ENCODE peak calls at places on chromosomes 4 and X, in five cellular contexts. D is uterus; F is effector memory CD4-positive, alpha-beta T cell; J is CD8-positive, alpha-beta T cell; X is lung. Y is an unnamed sample.

GRCh38 chrX:12390301-12390700 is 252.0 kb downstream of the FRMPD4 start:
- DNase-seq in F (no peak), X (no peak), J (no peak), D (no peak), Y (no peak)

GRCh38 chr4:17236686-17237085 is 275.2 kb downstream of the QDPR start:
- DNase-seq in D (no peak), F (no peak), X (no peak), J (no peak), Y (no peak)

GRCh38 chr4:8297141-8297601 is 27.6 kb downstream of the HTRA3 start:
- DNase-seq in X (no peak), F (no peak), J (no peak), D (peak; percentile 11), Y (peak; percentile 23)

GRCh38 chrX:62923093-62923492 is 428.0 kb downstream of the SPIN4 start:
- DNase-seq in J (no peak), X (no peak), F (no peak), D (no peak), Y (no peak)

GRCh38 chr4:164876680-164877324 is at the start of gene APELA:
- DNase-seq in X (no peak), F (no peak), D (no peak), J (no peak), Y (no peak)

GRCh38 chr4:8370835-8371234 is 69.7 kb downstream of the ACOX3 start:
- DNase-seq in D (peak; percentile 40), J (no peak), F (no peak), X (no peak), Y (peak; percentile 45)

GRCh38 chrX:150032742-150033141 is 94.5 kb upstream of the EOLA2 start:
- DNase-seq in D (no peak), F (no peak), J (no peak), X (no peak), Y (no peak)

GRCh38 chr4:80010316-80010715 is 62.7 kb downstream of the ANTXR2 start:
- DNase-seq in F (no peak), J (no peak), X (no peak), D (no peak), Y (no peak)

GRCh38 chr4:1723131-1723801 is 1.9 kb downstream of the TACC3 start:
- DNase-seq in X (no peak), J (no peak), F (no peak), D (no peak), Y (peak; percentile 20)

GRCh38 chrX:13009256-13009655 is 34.3 kb downstream of the TMSB4X start:
- DNase-seq in X (peak; percentile 54), F (no peak), D (no peak), J (no peak), Y (no peak)

GRCh38 chrX:80808854-80809493 is 703 bp downstream of the BRWD3 start:
- DNase-seq in D (peak; percentile 15), F (peak; percentile 29), J (peak; percentile 0), X (no peak), Y (no peak)

GRCh38 chr4:182325848-182326255 is 82.7 kb downstream of the TENM3 start:
- DNase-seq in X (no peak), J (no peak), D (no peak), F (no peak), Y (no peak)

GRCh38 chrX:28920554-28920953 is 333.3 kb downstream of the IL1RAPL1 start:
- DNase-seq in F (no peak), D (no peak), X (no peak), J (no peak), Y (no peak)

GRCh38 chr4:41179086-41179374 is 35.3 kb downstream of the APBB2 start:
- DNase-seq in J (no peak), X (no peak), D (no peak), F (no peak), Y (no peak)

GRCh38 chr4:179709961-179710624 is 2267.9 kb upstream of the AGA start:
- DNase-seq in X (no peak), F (no peak), J (no peak), D (no peak), Y (no peak)

GRCh38 chrX:120316587-120317283 is 5.5 kb upstream of the TMEM255A start:
- DNase-seq in J (no peak), F (no peak), X (no peak), D (no peak), Y (no peak)

GRCh38 chr4:1192091-1192492 is 19.7 kb upstream of the SPON2 start:
- DNase-seq in J (no peak), D (peak; percentile 94), X (peak; percentile 79), F (no peak), Y (peak; percentile 92)

DNA sequence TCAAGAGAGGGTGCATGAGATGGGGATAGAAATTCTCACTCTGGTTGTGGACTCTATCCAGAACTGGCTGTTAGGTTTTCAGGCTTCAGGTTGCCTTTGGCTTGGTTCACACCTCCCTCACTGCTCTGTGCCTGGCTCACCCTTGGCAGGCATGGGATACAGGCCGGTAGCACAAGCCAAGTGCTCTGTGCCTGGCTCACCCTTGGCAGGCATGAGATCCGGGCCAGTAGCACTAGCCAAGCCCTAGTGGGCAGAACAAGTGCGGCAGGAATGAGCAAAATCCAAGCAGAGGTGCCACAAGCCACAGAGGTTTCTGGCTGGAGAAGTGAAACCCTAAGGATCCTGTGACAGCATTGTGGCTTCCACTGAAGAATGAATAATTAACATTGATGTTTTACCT is 1642.3 kb downstream of the C4orf33 start:
- DNase-seq in X (no peak), D (no peak), J (no peak), F (no peak), Y (no peak)
- H3K9me3 ChIP-seq in X (no peaks in the 10 kb centered on the region), D (no peaks in the 10 kb centered on the region), J (no peaks in the 10 kb centered on the region), F (no peaks in the 10 kb centered on the region), Y (no peaks in the 10 kb centered on the region)

GRCh38 chr4:25797136-25797535 is 65.7 kb downstream of the SEL1L3 start:
- DNase-seq in F (no peak), X (no peak), D (no peak), J (no peak), Y (no peak)
- H3K27ac ChIP-seq in F (no peak overlapping the region), X (no peak overlapping the region), D (no peak overlapping the region), J (no peak overlapping the region), Y (no peak overlapping the region)

GRCh38 chr4:26938516-26938915 is 77.9 kb downstream of the STIM2 start:
- DNase-seq in F (no peak), D (no peak), J (no peak), X (no peak), Y (no peak)

GRCh38 chr4:26945794-26946193 is 85.2 kb downstream of the STIM2 start:
- DNase-seq in X (no peak), F (no peak), D (no peak), J (no peak), Y (no peak)

GRCh38 chr4:26947318-26947717 is 86.7 kb downstream of the STIM2 start:
- DNase-seq in X (no peak), D (no peak), F (no peak), J (no peak), Y (no peak)

GRCh38 chr4:26941951-26942350 is 81.3 kb downstream of the STIM2 start:
- DNase-seq in X (no peak), D (no peak), F (no peak), J (no peak), Y (no peak)

DNA sequence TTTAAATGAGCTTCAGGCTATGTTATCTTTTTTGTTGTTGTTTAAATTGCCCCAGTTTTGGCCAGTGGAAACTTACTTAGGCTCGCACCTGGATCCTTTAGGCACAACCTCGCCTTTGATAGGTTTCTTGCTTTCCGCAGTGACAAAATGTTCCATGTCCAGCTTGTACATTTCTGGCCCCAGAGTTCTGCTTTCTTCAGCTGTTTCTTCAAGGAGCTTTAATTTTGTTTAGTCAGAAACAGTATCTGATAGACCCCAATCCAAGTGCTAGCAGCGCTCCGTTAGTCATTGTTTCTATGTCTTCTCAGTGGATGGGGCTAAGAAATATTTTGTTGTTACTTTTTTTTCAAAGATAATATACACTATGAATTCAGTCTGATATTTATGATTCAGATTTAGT is 82.8 kb downstream of the STIM2 start:
- DNase-seq in X (no peak), J (no peak), F (no peak), D (no peak), Y (no peak)
- H3K9me3 ChIP-seq in X (no peaks in the 10 kb centered on the region), J (no peaks in the 10 kb centered on the region), F (no peaks in the 10 kb centered on the region), D (no peaks in the 10 kb centered on the region), Y (no peaks in the 10 kb centered on the region)

DNA sequence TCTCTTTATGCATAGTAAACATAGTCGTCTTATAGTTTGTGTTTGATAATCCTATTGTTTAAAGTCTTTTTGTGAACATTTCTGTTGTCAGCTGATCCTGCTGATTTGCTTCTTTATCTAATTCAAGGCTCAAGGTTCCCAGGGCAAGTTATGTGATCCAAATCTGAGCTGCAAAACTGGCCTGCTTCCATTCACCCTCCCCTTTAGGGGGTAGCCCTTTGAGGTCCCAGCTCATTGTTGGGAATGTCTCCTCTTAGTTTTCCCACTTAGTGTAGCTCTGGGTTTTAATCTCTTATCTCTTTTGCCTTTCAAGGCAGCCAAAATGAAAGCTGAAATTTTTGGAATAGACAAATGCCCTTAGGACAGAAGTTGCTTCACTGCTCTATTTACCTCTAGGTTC is 40.2 kb upstream of the MAGED1 start:
- DNase-seq in D (no peak), X (no peak), F (no peak), J (no peak), Y (no peak)
- H3K27ac ChIP-seq in D (no peak overlapping the region), X (no peak overlapping the region), F (no peak overlapping the region), J (no peak overlapping the region), Y (no peak overlapping the region)

GRCh38 chrX:123256378-123256777 is 72.3 kb downstream of the GRIA3 start:
- DNase-seq in J (no peak), D (no peak), X (no peak), F (no peak), Y (no peak)

DNA sequence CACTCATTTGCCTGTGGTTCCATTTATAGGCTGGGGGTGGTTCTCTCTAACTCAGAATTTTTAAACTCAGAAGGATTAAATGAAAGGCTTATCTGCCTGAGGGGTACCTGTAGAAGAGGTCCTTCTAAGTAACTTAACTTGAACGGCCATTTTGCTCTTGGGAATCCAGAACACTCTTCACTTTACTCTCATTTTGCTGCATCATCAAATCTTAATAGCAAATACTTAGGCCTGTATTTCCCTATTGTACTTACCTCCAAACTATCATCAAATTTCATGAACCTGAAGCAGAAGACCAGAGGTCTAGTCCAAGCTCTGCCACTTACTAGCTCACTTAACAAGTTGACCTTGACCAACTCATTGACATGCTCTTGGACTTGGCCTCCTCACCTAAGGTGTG is 70.4 kb downstream of the GRIA3 start:
- DNase-seq in F (no peak), X (no peak), D (no peak), J (no peak), Y (no peak)
- H3K9me3 ChIP-seq in F (no peaks in the 10 kb centered on the region), X (no peaks in the 10 kb centered on the region), D (no peaks in the 10 kb centered on the region), J (no peaks in the 10 kb centered on the region), Y (no peaks in the 10 kb centered on the region)

GRCh38 chr4:85869156-85869555 is 394.2 kb downstream of the ARHGAP24 start:
- DNase-seq in F (no peak), J (no peak), D (no peak), X (no peak), Y (no peak)

GRCh38 chr4:85879518-85879917 is 404.6 kb downstream of the ARHGAP24 start:
- DNase-seq in J (no peak), D (no peak), X (no peak), F (no peak), Y (no peak)

GRCh38 chr4:85870298-85871083 is 395.5 kb downstream of the ARHGAP24 start:
- DNase-seq in X (no peak), F (no peak), D (no peak), J (no peak), Y (no peak)

DNA sequence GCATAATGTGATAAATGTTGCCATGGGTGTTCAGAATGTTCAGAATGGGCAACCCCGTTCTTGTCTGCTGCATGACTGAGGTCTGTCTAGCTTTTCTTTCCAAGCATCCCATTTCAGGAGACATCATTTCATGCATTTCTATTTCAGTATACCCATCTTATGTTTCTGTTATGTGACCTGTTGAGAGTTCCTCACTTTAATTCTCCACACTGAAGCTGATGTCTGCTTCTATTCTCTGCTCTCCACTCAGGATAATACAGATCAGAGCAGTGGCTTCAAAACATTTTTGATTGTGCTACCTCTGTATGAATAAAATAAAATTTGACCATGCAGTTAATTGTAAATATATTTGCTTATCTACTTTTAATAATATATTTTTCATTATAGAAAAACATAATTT is 398.6 kb downstream of the ARHGAP24 start:
- DNase-seq in D (no peak), X (no peak), J (no peak), F (no peak), Y (no peak)
- H3K27ac ChIP-seq in D (no peak overlapping the region), X (no peak overlapping the region), J (no peak overlapping the region), F (no peak overlapping the region), Y (no peak overlapping the region)